ENCODE peak calls at places on chromosomes 7 and 10, in five cellular contexts. One of them, this sample, is unnamed.

GRCh38 chr10:47255866-47256265 is 44.1 kb upstream of the GDF10 start:
- DNase-seq in PC-3: no peak
- DNase-seq in HCT116: no peak
- DNase-seq in neural progenitor cell: no peak
- DNase-seq in OCI-LY7: no peak
- DNase-seq in this sample: no peak

GRCh38 chr10:70936111-70936510 is 47.7 kb upstream of the PCBD1 start:
- DNase-seq in PC-3: no peak
- DNase-seq in HCT116: no peak
- DNase-seq in neural progenitor cell: no peak
- DNase-seq in OCI-LY7: no peak
- DNase-seq in this sample: no peak

GRCh38 chr7:103446046-103446520 is at the start of gene SLC26A5:
- DNase-seq in PC-3: peak; percentile 75
- DNase-seq in HCT116: no peak
- DNase-seq in neural progenitor cell: peak; percentile 83
- DNase-seq in OCI-LY7: no peak
- DNase-seq in this sample: peak; percentile 22

GRCh38 chr10:88152720-88153119 is 289.3 kb downstream of the PTEN start:
- DNase-seq in PC-3: no peak
- DNase-seq in HCT116: peak; percentile 28
- DNase-seq in neural progenitor cell: no peak
- DNase-seq in OCI-LY7: peak; percentile 36
- DNase-seq in this sample: peak; percentile 99

GRCh38 chr10:103637855-103638561 is 144.5 kb downstream of the NEURL1 start:
- DNase-seq in PC-3: no peak
- DNase-seq in HCT116: no peak
- DNase-seq in neural progenitor cell: peak; percentile 33
- DNase-seq in OCI-LY7: no peak
- DNase-seq in this sample: peak; percentile 98

GRCh38 chr7:84686373-84686772 is 491.8 kb upstream of the SEMA3A start:
- DNase-seq in PC-3: no peak
- DNase-seq in HCT116: no peak
- DNase-seq in neural progenitor cell: no peak
- DNase-seq in OCI-LY7: no peak
- DNase-seq in this sample: peak; percentile 63

GRCh38 chr7:116557901-116558300 is 33.1 kb downstream of the CAV1 start:
- DNase-seq in PC-3: no peak
- DNase-seq in HCT116: no peak
- DNase-seq in neural progenitor cell: no peak
- DNase-seq in OCI-LY7: no peak
- DNase-seq in this sample: no peak

GRCh38 chr10:53458007-53458406 is 685.4 kb upstream of the MBL2 start:
- DNase-seq in PC-3: no peak
- DNase-seq in HCT116: no peak
- DNase-seq in neural progenitor cell: no peak
- DNase-seq in OCI-LY7: no peak
- DNase-seq in this sample: no peak

GRCh38 chr7:112267944-112268691 is 61.6 kb downstream of the ZNF277 start:
- DNase-seq in PC-3: no peak
- DNase-seq in HCT116: no peak
- DNase-seq in neural progenitor cell: no peak
- DNase-seq in OCI-LY7: no peak
- DNase-seq in this sample: no peak

GRCh38 chr10:124321433-124322072 is 97.2 kb downstream of the OAT start:
- DNase-seq in PC-3: no peak
- DNase-seq in HCT116: no peak
- DNase-seq in neural progenitor cell: no peak
- DNase-seq in OCI-LY7: no peak
- DNase-seq in this sample: no peak

GRCh38 chr7:159064121-159064815 is 80.4 kb downstream of the VIPR2 start:
- DNase-seq in PC-3: no peak
- DNase-seq in HCT116: no peak
- DNase-seq in neural progenitor cell: no peak
- DNase-seq in OCI-LY7: no peak
- DNase-seq in this sample: no peak

GRCh38 chr10:95403690-95404459 is 113.1 kb upstream of the PDLIM1 start:
- DNase-seq in PC-3: no peak
- DNase-seq in HCT116: no peak
- DNase-seq in neural progenitor cell: no peak
- DNase-seq in OCI-LY7: no peak
- DNase-seq in this sample: no peak

GRCh38 chr7:101134399-101134980 is 7.6 kb downstream of the SERPINE1 start:
- DNase-seq in PC-3: peak; percentile 28
- DNase-seq in HCT116: no peak
- DNase-seq in neural progenitor cell: peak; percentile 54
- DNase-seq in OCI-LY7: no peak
- DNase-seq in this sample: peak; percentile 58

GRCh38 chr10:114590983-114591382 is 67.1 kb downstream of the ABLIM1 start:
- DNase-seq in PC-3: no peak
- DNase-seq in HCT116: no peak
- DNase-seq in neural progenitor cell: no peak
- DNase-seq in OCI-LY7: no peak
- DNase-seq in this sample: no peak

GRCh38 chr10:51386248-51386885 is 312.1 kb downstream of the PRKG1 start:
- DNase-seq in PC-3: peak; percentile 74
- DNase-seq in HCT116: no peak
- DNase-seq in neural progenitor cell: peak; percentile 45
- DNase-seq in OCI-LY7: no peak
- DNase-seq in this sample: peak; percentile 77

GRCh38 chr7:129746857-129747529 is 135.5 kb downstream of the NRF1 start:
- DNase-seq in PC-3: no peak
- DNase-seq in HCT116: no peak
- DNase-seq in neural progenitor cell: no peak
- DNase-seq in OCI-LY7: no peak
- DNase-seq in this sample: no peak

GRCh38 chr10:75126277-75126676 is 14.8 kb downstream of the SAMD8 start:
- DNase-seq in PC-3: peak; percentile 81
- DNase-seq in HCT116: no peak
- DNase-seq in neural progenitor cell: no peak
- DNase-seq in OCI-LY7: no peak
- DNase-seq in this sample: peak; percentile 24

GRCh38 chr7:28660132-28660531 is 247.8 kb downstream of the CREB5 start:
- DNase-seq in PC-3: no peak
- DNase-seq in HCT116: no peak
- DNase-seq in neural progenitor cell: no peak
- DNase-seq in OCI-LY7: no peak
- DNase-seq in this sample: no peak

GRCh38 chr7:16420329-16420648 is 1.0 kb downstream of the CRPPA start:
- DNase-seq in PC-3: no peak
- DNase-seq in HCT116: no peak
- DNase-seq in neural progenitor cell: no peak
- DNase-seq in OCI-LY7: no peak
- DNase-seq in this sample: no peak

GRCh38 chr7:16419859-16420258 is 1.5 kb downstream of the CRPPA start:
- DNase-seq in PC-3: no peak
- DNase-seq in HCT116: no peak
- DNase-seq in neural progenitor cell: no peak
- DNase-seq in OCI-LY7: no peak
- DNase-seq in this sample: no peak

GRCh38 chr7:16419126-16419525 is 2.2 kb downstream of the CRPPA start:
- DNase-seq in PC-3: no peak
- DNase-seq in HCT116: no peak
- DNase-seq in neural progenitor cell: no peak
- DNase-seq in OCI-LY7: no peak
- DNase-seq in this sample: no peak

GRCh38 chr7:16417958-16418357 is 3.4 kb downstream of the CRPPA start:
- DNase-seq in PC-3: no peak
- DNase-seq in HCT116: no peak
- DNase-seq in neural progenitor cell: no peak
- DNase-seq in OCI-LY7: no peak
- DNase-seq in this sample: no peak

GRCh38 chr7:16416289-16417282 is 4.8 kb downstream of the CRPPA start:
- DNase-seq in PC-3: peak; percentile 78
- DNase-seq in HCT116: no peak
- DNase-seq in neural progenitor cell: no peak
- DNase-seq in OCI-LY7: no peak
- DNase-seq in this sample: peak; percentile 87
- H3K4me2 ChIP-seq in PC-3: peak overlapping the region; percentile 45
- H3K4me2 ChIP-seq in HCT116: no peak overlapping the region
- H3K4me2 ChIP-seq in neural progenitor cell: no peak overlapping the region
- H3K4me2 ChIP-seq in OCI-LY7: no peak overlapping the region
- H3K4me2 ChIP-seq in this sample: peak overlapping the region; percentile 18

DNA sequence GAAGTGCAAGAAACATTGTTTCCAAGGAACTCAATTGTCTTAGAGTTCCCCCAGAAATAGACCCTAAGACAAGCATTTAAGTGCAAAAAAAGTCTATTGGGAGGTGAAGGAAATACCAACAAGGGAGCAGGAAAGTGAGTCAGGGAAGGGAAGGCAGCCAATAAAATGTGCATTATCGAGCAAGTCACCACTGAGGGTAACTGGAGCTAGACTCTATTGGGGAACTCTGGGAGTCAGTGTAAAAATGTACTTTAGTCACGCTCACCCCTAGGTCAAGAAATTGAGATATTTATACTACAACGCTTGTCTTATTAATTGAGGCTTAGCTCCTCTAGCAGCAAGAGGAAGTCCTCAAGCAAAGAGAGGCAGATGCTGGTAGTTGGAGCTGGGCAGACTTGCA is 137.7 kb downstream of the RTKN2 start:
- DNase-seq in PC-3: peak; percentile 100
- DNase-seq in HCT116: no peak
- DNase-seq in neural progenitor cell: no peak
- DNase-seq in OCI-LY7: no peak
- DNase-seq in this sample: peak; percentile 91
- TF ChIP-seq EZH2phosphoT487 in PC-3: no peak
- TF ChIP-seq EZH2phosphoT487 in HCT116: no peak
- TF ChIP-seq EZH2phosphoT487 in neural progenitor cell: no peak
- TF ChIP-seq EZH2phosphoT487 in OCI-LY7: no peak
- TF ChIP-seq EZH2phosphoT487 in this sample: no peak

GRCh38 chr10:119233123-119233820 is 25.9 kb downstream of the GRK5 start:
- DNase-seq in PC-3: no peak
- DNase-seq in HCT116: no peak
- DNase-seq in neural progenitor cell: no peak
- DNase-seq in OCI-LY7: no peak
- DNase-seq in this sample: peak; percentile 28
- H3K4me2 ChIP-seq in PC-3: no peak overlapping the region
- H3K4me2 ChIP-seq in HCT116: peak overlapping the region; percentile 4
- H3K4me2 ChIP-seq in neural progenitor cell: no peak overlapping the region
- H3K4me2 ChIP-seq in OCI-LY7: no peak overlapping the region
- H3K4me2 ChIP-seq in this sample: no peak overlapping the region

GRCh38 chr7:132613737-132614136 is 37.5 kb upstream of the PLXNA4 start:
- DNase-seq in PC-3: no peak
- DNase-seq in HCT116: no peak
- DNase-seq in neural progenitor cell: no peak
- DNase-seq in OCI-LY7: no peak
- DNase-seq in this sample: no peak

GRCh38 chr7:132611056-132611455 is 34.8 kb upstream of the PLXNA4 start:
- DNase-seq in PC-3: no peak
- DNase-seq in HCT116: no peak
- DNase-seq in neural progenitor cell: no peak
- DNase-seq in OCI-LY7: no peak
- DNase-seq in this sample: no peak

GRCh38 chr7:132618271-132618955 is 42.1 kb upstream of the PLXNA4 start:
- DNase-seq in PC-3: no peak
- DNase-seq in HCT116: no peak
- DNase-seq in neural progenitor cell: no peak
- DNase-seq in OCI-LY7: no peak
- DNase-seq in this sample: peak; percentile 19

GRCh38 chr7:132618956-132619305 is 42.7 kb upstream of the PLXNA4 start:
- DNase-seq in PC-3: peak; percentile 18
- DNase-seq in HCT116: no peak
- DNase-seq in neural progenitor cell: no peak
- DNase-seq in OCI-LY7: no peak
- DNase-seq in this sample: peak; percentile 66

GRCh38 chr7:132614428-132615076 is 38.3 kb upstream of the PLXNA4 start:
- DNase-seq in PC-3: no peak
- DNase-seq in HCT116: no peak
- DNase-seq in neural progenitor cell: peak; percentile 75
- DNase-seq in OCI-LY7: no peak
- DNase-seq in this sample: peak; percentile 40
- TF ChIP-seq EZH2phosphoT487 in PC-3: no peak
- TF ChIP-seq EZH2phosphoT487 in HCT116: no peak
- TF ChIP-seq EZH2phosphoT487 in neural progenitor cell: no peak
- TF ChIP-seq EZH2phosphoT487 in OCI-LY7: no peak
- TF ChIP-seq EZH2phosphoT487 in this sample: no peak

GRCh38 chr10:44281089-44281613 is 103.7 kb downstream of the CXCL12 start:
- DNase-seq in PC-3: no peak
- DNase-seq in HCT116: no peak
- DNase-seq in neural progenitor cell: no peak
- DNase-seq in OCI-LY7: no peak
- DNase-seq in this sample: peak; percentile 72

GRCh38 chr10:44280615-44281014 is 104.3 kb downstream of the CXCL12 start:
- DNase-seq in PC-3: no peak
- DNase-seq in HCT116: no peak
- DNase-seq in neural progenitor cell: no peak
- DNase-seq in OCI-LY7: no peak
- DNase-seq in this sample: peak; percentile 31

GRCh38 chr10:44280211-44280610 is 104.7 kb downstream of the CXCL12 start:
- DNase-seq in PC-3: no peak
- DNase-seq in HCT116: no peak
- DNase-seq in neural progenitor cell: no peak
- DNase-seq in OCI-LY7: no peak
- DNase-seq in this sample: peak; percentile 58

GRCh38 chr10:44279376-44279775 is 105.5 kb downstream of the CXCL12 start:
- DNase-seq in PC-3: no peak
- DNase-seq in HCT116: no peak
- DNase-seq in neural progenitor cell: no peak
- DNase-seq in OCI-LY7: no peak
- DNase-seq in this sample: no peak

GRCh38 chr10:44278669-44279337 is 106.1 kb downstream of the CXCL12 start:
- DNase-seq in PC-3: no peak
- DNase-seq in HCT116: no peak
- DNase-seq in neural progenitor cell: no peak
- DNase-seq in OCI-LY7: no peak
- DNase-seq in this sample: peak; percentile 72
- H3K4me2 ChIP-seq in PC-3: no peak overlapping the region
- H3K4me2 ChIP-seq in HCT116: no peak overlapping the region
- H3K4me2 ChIP-seq in neural progenitor cell: no peak overlapping the region
- H3K4me2 ChIP-seq in OCI-LY7: no peak overlapping the region
- H3K4me2 ChIP-seq in this sample: no peak overlapping the region